ENCODE peak calls at places on chromosomes 16 and 17, in eight cellular contexts. B is PC-3, Q is GM23248, U is Karpas-422, E is astrocyte, K is adipocyte, F is IMR-90, J is fibroblast of lung. C is an unnamed sample.

GRCh38 chr16:20743591-20743990 is 2.0 kb upstream of the THUMPD1 start:
- DNase-seq in K (no peak), E (no peak), U (no peak), F (no peak), B (no peak), Q (no peak), J (no peak), C (no peak)

GRCh38 chr16:54985156-54985555 is 54.5 kb downstream of the IRX5 start:
- DNase-seq in E (no peak), U (no peak), F (no peak), K (no peak), J (no peak), B (no peak), Q (no peak), C (no peak)

GRCh38 chr17:35774499-35774898 is 13.8 kb downstream of the C17orf50 start:
- DNase-seq in F (peak), Q (peak), K (peak), E (peak), J (peak), B (peak), U (no peak), C (no peak)

GRCh38 chr17:66580601-66581385 is 254.1 kb upstream of the CACNG5 start:
- DNase-seq in K (peak), F (peak), Q (no peak), E (no peak), B (no peak), J (no peak), U (no peak), C (no peak)

GRCh38 chr17:39757931-39758873 is 20.5 kb downstream of the GRB7 start:
- DNase-seq in Q (peak), F (no peak), K (no peak), J (peak), U (peak), B (no peak), E (peak), C (no peak)

GRCh38 chr17:9125722-9126121 is 104.4 kb downstream of the NTN1 start:
- DNase-seq in B (no peak), J (no peak), Q (no peak), F (no peak), E (no peak), K (no peak), U (no peak), C (no peak)

GRCh38 chr16:66175580-66175979 is 190.9 kb upstream of the CDH5 start:
- DNase-seq in K (no peak), B (no peak), E (no peak), J (no peak), U (peak), Q (no peak), F (no peak), C (no peak)

GRCh38 chr17:3600529-3601205 is 8.5 kb downstream of the TRPV1 start:
- DNase-seq in Q (no peak), E (no peak), J (no peak), U (no peak), B (no peak), K (no peak), F (no peak), C (no peak)

GRCh38 chr17:2982854-2983636 is 80.4 kb downstream of the OR1D5 start:
- DNase-seq in J (peak), F (peak), Q (peak), B (no peak), K (peak), E (peak), U (no peak), C (no peak)

GRCh38 chr17:11279776-11280344 is 38.8 kb downstream of the SHISA6 start:
- DNase-seq in J (no peak), U (no peak), K (no peak), E (no peak), B (no peak), Q (no peak), F (no peak), C (no peak)

GRCh38 chr16:14186007-14186953 is 115.2 kb downstream of the MRTFB start:
- DNase-seq in E (peak), J (peak), F (peak), Q (peak), U (no peak), B (peak), K (peak), C (no peak)

GRCh38 chr17:32558997-32559650 is 72.3 kb downstream of the CDK5R1 start:
- DNase-seq in E (no peak), F (no peak), Q (no peak), U (peak), K (no peak), J (no peak), B (no peak), C (peak)

GRCh38 chr17:14125518-14126125 is 56.3 kb downstream of the COX10 start:
- DNase-seq in E (peak), K (no peak), B (no peak), Q (no peak), F (no peak), J (peak), U (no peak), C (no peak)

GRCh38 chr16:84572096-84572495 is 45.8 kb downstream of the COTL1 start:
- DNase-seq in E (no peak), B (no peak), K (no peak), U (no peak), Q (no peak), J (no peak), F (no peak), C (no peak)

GRCh38 chr16:8691728-8692127 is 17.3 kb downstream of the ABAT start:
- DNase-seq in Q (no peak), J (no peak), U (no peak), K (no peak), F (no peak), E (no peak), B (no peak), C (no peak)

GRCh38 chr17:75077072-75077489 is 10.7 kb upstream of the SLC16A5 start:
- DNase-seq in F (no peak), U (no peak), J (no peak), E (no peak), B (no peak), K (no peak), Q (no peak), C (no peak)

GRCh38 chr17:37570527-37571093 is 38.6 kb downstream of the SYNRG start:
- DNase-seq in E (peak), F (peak), U (peak), K (peak), B (peak), Q (peak), J (peak), C (peak)

GRCh38 chr17:57636985-57637667 is 108.0 kb downstream of the CCDC182 start:
- DNase-seq in B (peak), Q (no peak), E (peak), K (no peak), J (peak), U (peak), F (peak), C (peak)

GRCh38 chr17:69228576-69228975 is at the start of gene ABCA10:
- DNase-seq in U (no peak), B (no peak), J (no peak), F (peak), K (peak), E (no peak), Q (peak), C (no peak)

GRCh38 chr17:40724656-40725055 is 21.1 kb upstream of the KRT24 start:
- DNase-seq in U (no peak), B (peak), K (no peak), Q (peak), F (no peak), E (peak), J (peak), C (no peak)

GRCh38 chr16:70694088-70694487 is 8.2 kb upstream of the MTSS2 start:
- DNase-seq in E (peak), J (peak), K (peak), U (no peak), F (peak), B (peak), Q (peak), C (peak)

GRCh38 chr17:53633856-53634255 is 188.9 kb upstream of the KIF2B start:
- DNase-seq in Q (no peak), K (no peak), F (no peak), J (no peak), B (no peak), U (no peak), E (no peak), C (no peak)

GRCh38 chr17:43860927-43861622 is 14.1 kb downstream of the CD300LG start:
- DNase-seq in U (no peak), E (no peak), K (no peak), B (no peak), Q (no peak), F (no peak), J (no peak), C (no peak)

GRCh38 chr16:19520861-19521331 is 1.0 kb downstream of the GDE1 start:
- DNase-seq in F (peak), Q (peak), U (peak), J (peak), K (peak), E (peak), B (peak), C (peak)

GRCh38 chr16:20910781-20911321 is 10.3 kb downstream of the LYRM1 start:
- DNase-seq in J (peak), B (peak), U (no peak), K (peak), E (peak), F (peak), Q (peak), C (peak)

GRCh38 chr16:55552621-55553020 is 13.9 kb upstream of the CAPNS2 start:
- DNase-seq in J (peak), F (peak), U (no peak), Q (peak), B (peak), K (peak), E (peak), C (peak)

GRCh38 chr17:13426991-13427390 is 174.7 kb downstream of the HS3ST3A1 start:
- DNase-seq in U (no peak), Q (no peak), F (no peak), K (no peak), B (no peak), J (no peak), E (no peak), C (no peak)

GRCh38 chr17:17580662-17581470 is 10.6 kb downstream of the PEMT start:
- DNase-seq in U (no peak), K (peak), F (peak), J (no peak), B (peak), E (no peak), Q (peak), C (no peak)

GRCh38 chr16:27432600-27432957 is 30.6 kb downstream of the IL21R start:
- DNase-seq in Q (peak), F (peak), K (peak), B (peak), J (peak), U (no peak), E (peak), C (peak)
- H3K9ac ChIP-seq in Q (peak), F (no peak), K (no peak), B (no peak), J (no peak), U (no peak), E (peak), C (no peak)

GRCh38 chr17:77388384-77389306 is 247.9 kb downstream of the SEC14L1 start:
- DNase-seq in U (no peak), E (peak), B (no peak), J (peak), F (no peak), Q (peak), K (no peak), C (no peak)

GRCh38 chr17:77385750-77386501 is 245.2 kb downstream of the SEC14L1 start:
- DNase-seq in B (no peak), F (no peak), U (no peak), J (no peak), E (no peak), K (peak), Q (peak), C (no peak)

GRCh38 chr17:77383613-77384608 is 243.1 kb downstream of the SEC14L1 start:
- DNase-seq in J (no peak), B (no peak), U (no peak), E (no peak), F (no peak), K (no peak), Q (peak), C (peak)

GRCh38 chr17:77387891-77388290 is 247.1 kb downstream of the SEC14L1 start:
- DNase-seq in E (no peak), U (no peak), J (no peak), F (no peak), K (no peak), B (no peak), Q (no peak), C (no peak)

DNA sequence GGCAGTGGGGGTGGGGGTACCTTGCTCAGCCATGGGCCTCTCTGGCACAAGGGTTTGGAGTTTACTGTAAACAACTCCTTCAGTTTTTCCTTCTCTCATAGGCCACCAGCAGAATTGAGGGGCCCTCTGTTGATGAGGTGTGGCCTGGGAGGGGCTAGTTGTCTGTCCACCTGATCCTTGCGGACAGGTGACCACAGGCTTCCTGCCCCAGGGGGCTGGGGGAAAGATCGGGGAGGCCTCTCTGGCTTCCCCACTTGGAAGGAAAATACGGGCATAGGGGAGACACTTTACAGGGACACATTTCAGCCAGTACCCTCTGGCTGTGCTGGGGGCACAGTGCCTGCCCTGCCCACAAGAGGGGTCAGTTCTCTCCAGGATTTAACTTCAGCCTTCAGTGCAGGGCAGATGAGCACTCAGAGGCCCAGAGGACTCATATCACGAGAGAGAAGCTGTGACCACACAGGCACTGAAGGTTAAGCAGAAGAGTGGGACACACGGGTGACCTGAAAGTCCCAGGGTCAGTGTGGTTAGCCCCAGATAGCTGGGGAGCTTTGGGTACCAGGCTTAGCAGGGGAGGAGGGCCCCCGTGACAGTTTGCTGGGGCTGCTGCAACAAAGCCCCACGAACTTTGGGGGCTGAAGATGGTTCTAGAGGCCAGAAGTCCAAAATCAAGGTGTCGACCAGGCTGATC is 245.9 kb downstream of the SEC14L1 start:
- DNase-seq in U (no peak), J (no peak), K (no peak), F (no peak), B (no peak), Q (no peak), E (no peak), C (no peak)
- H3K9ac ChIP-seq in U (no peak), J (no peak), K (peak), F (no peak), B (no peak), Q (peak), E (no peak), C (no peak)

GRCh38 chr16:86823895-86824671 is 245.7 kb downstream of the FOXL1 start:
- DNase-seq in Q (peak), K (no peak), B (peak), J (peak), U (no peak), E (peak), F (peak), C (peak)

GRCh38 chr16:86825631-86826030 is 247.3 kb downstream of the FOXL1 start:
- DNase-seq in J (no peak), Q (no peak), E (no peak), F (no peak), B (no peak), K (no peak), U (no peak), C (no peak)

GRCh38 chr16:86823125-86823524 is 244.8 kb downstream of the FOXL1 start:
- DNase-seq in J (peak), E (peak), U (no peak), F (no peak), B (peak), Q (no peak), K (no peak), C (no peak)

GRCh38 chr16:86826931-86827330 is 248.6 kb downstream of the FOXL1 start:
- DNase-seq in K (no peak), F (no peak), E (peak), Q (peak), B (no peak), U (no peak), J (peak), C (no peak)

GRCh38 chr16:86824751-86825310 is 246.5 kb downstream of the FOXL1 start:
- DNase-seq in K (no peak), U (no peak), J (peak), F (peak), B (peak), Q (no peak), E (peak), C (peak)
- H3K9ac ChIP-seq in K (no peak), U (no peak), J (no peak), F (no peak), B (peak), Q (no peak), E (peak), C (no peak)

GRCh38 chr16:57778658-57779057 is 23.6 kb downstream of the KIFC3 start:
- DNase-seq in Q (no peak), F (no peak), B (no peak), K (no peak), U (no peak), E (no peak), J (no peak), C (no peak)

GRCh38 chr16:57773019-57773418 is 29.3 kb downstream of the KIFC3 start:
- DNase-seq in F (no peak), B (no peak), J (no peak), Q (no peak), U (no peak), E (no peak), K (no peak), C (no peak)

GRCh38 chr16:57773680-57774295 is 28.5 kb downstream of the KIFC3 start:
- DNase-seq in F (peak), E (peak), J (peak), B (no peak), K (no peak), Q (no peak), U (no peak), C (no peak)

GRCh38 chr16:57774886-57775285 is 27.4 kb downstream of the KIFC3 start:
- DNase-seq in Q (no peak), E (no peak), K (no peak), F (no peak), J (no peak), U (no peak), B (no peak), C (no peak)

GRCh38 chr16:57775661-57776469 is 26.4 kb downstream of the KIFC3 start:
- DNase-seq in J (no peak), F (no peak), Q (no peak), U (no peak), K (no peak), B (no peak), E (no peak), C (no peak)
- H3K9ac ChIP-seq in J (no peak), F (no peak), Q (no peak), U (no peak), K (no peak), B (no peak), E (no peak), C (no peak)

GRCh38 chr17:19744922-19745757 is 3.0 kb downstream of the ALDH3A1 start:
- DNase-seq in U (peak), Q (peak), F (peak), E (peak), B (peak), J (peak), K (peak), C (peak)
- H3K9ac ChIP-seq in U (no peak), Q (no peak), F (no peak), E (no peak), B (no peak), J (no peak), K (no peak), C (no peak)

GRCh38 chr17:81340606-81341346 is 45.7 kb upstream of the SLC38A10 start:
- DNase-seq in E (no peak), Q (peak), U (no peak), J (peak), B (peak), K (no peak), F (no peak), C (no peak)
- H3K9ac ChIP-seq in E (peak), Q (peak), U (no peak), J (peak), B (peak), K (peak), F (peak), C (peak)

GRCh38 chr16:89924298-89924924 is 1.3 kb downstream of the TUBB3 start:
- DNase-seq in F (peak), Q (peak), E (peak), K (peak), J (peak), B (no peak), U (peak), C (peak)

GRCh38 chr16:89922884-89923639 is at the start of gene TUBB3:
- DNase-seq in B (peak), Q (peak), U (peak), E (peak), F (peak), K (peak), J (peak), C (peak)

GRCh38 chr16:89924925-89925307 is 1.8 kb downstream of the TUBB3 start:
- DNase-seq in F (no peak), Q (peak), J (no peak), E (no peak), K (peak), B (no peak), U (no peak), C (no peak)

GRCh38 chr16:89922477-89922883 is 662 bp upstream of the TUBB3 start:
- DNase-seq in U (no peak), J (peak), K (peak), Q (peak), F (peak), B (peak), E (peak), C (peak)

GRCh38 chr16:89923640-89924297 is 627 bp downstream of the TUBB3 start:
- DNase-seq in B (no peak), E (no peak), K (peak), U (peak), F (no peak), J (no peak), Q (peak), C (no peak)
- H3K9ac ChIP-seq in B (peak), E (peak), K (peak), U (peak), F (peak), J (peak), Q (peak), C (no peak)

GRCh38 chr17:7392696-7393612 is 1.4 kb downstream of the PLSCR3 start:
- DNase-seq in U (no peak), K (no peak), F (no peak), J (no peak), E (no peak), Q (no peak), B (no peak), C (no peak)

GRCh38 chr17:7391307-7391706 is 3.0 kb downstream of the PLSCR3 start:
- DNase-seq in E (no peak), F (no peak), B (no peak), K (no peak), U (no peak), J (no peak), Q (no peak), C (no peak)

GRCh38 chr17:7393613-7394451 is 493 bp downstream of the PLSCR3 start:
- DNase-seq in F (no peak), Q (peak), B (peak), J (no peak), K (peak), E (no peak), U (peak), C (peak)

GRCh38 chr17:7396147-7396546 is 1.8 kb upstream of the PLSCR3 start:
- DNase-seq in E (no peak), F (no peak), Q (no peak), B (no peak), J (no peak), K (no peak), U (no peak), C (no peak)

GRCh38 chr17:7394452-7395191 is at the start of gene PLSCR3:
- DNase-seq in Q (peak), B (peak), U (peak), E (peak), J (peak), K (peak), F (peak), C (peak)
- H3K9ac ChIP-seq in Q (peak), B (peak), U (peak), E (peak), J (peak), K (peak), F (peak), C (peak)

C was measured in mammary epithelial cell.